ENCODE peak calls at places on chromosome 6, in six cellular contexts. H, L, W, Z, V and R are unnamed samples.

GRCh38 chr6:113450061-113450465 is 407.1 kb upstream of the MARCKS start:
- DNase-seq in H (no peak), L (no peak), W (no peak), Z (no peak), V (no peak), R (no peak)

GRCh38 chr6:1118287-1118647 is 193.6 kb upstream of the FOXQ1 start:
- DNase-seq in H (no peak), L (no peak), W (no peak), Z (no peak), V (no peak), R (no peak)

GRCh38 chr6:36975231-36976004 is 10.6 kb downstream of the MTCH1 start:
- DNase-seq in H (no peak), L (no peak), W (no peak), Z (no peak), V (no peak), R (no peak)

GRCh38 chr6:104711371-104711770 is 148.3 kb downstream of the HACE1 start:
- DNase-seq in H (no peak), L (no peak), W (no peak), Z (no peak), V (peak), R (no peak)

GRCh38 chr6:110875548-110876169 is 1.1 kb downstream of the AMD1 start:
- DNase-seq in H (peak), L (peak), W (no peak), Z (no peak), V (peak), R (no peak)

GRCh38 chr6:16511048-16511660 is 250.1 kb downstream of the ATXN1 start:
- DNase-seq in H (peak), L (no peak), W (no peak), Z (no peak), V (peak), R (peak)

GRCh38 chr6:107600936-107601335 is 111.0 kb downstream of the SOBP start:
- DNase-seq in H (peak), L (no peak), W (no peak), Z (peak), V (peak), R (peak)

GRCh38 chr6:129889580-129889979 is 28.5 kb upstream of the TMEM244 start:
- DNase-seq in H (no peak), L (no peak), W (peak), Z (peak), V (peak), R (peak)

GRCh38 chr6:95847061-95847460 is 168.7 kb upstream of the FUT9 start:
- DNase-seq in H (peak), L (no peak), W (no peak), Z (no peak), V (no peak), R (no peak)

GRCh38 chr6:37705239-37706051 is 7.8 kb upstream of the MDGA1 start:
- DNase-seq in H (peak), L (peak), W (no peak), Z (no peak), V (peak), R (peak)

GRCh38 chr6:25404693-25405169 is 125.6 kb downstream of the CARMIL1 start:
- DNase-seq in H (no peak), L (no peak), W (no peak), Z (no peak), V (no peak), R (no peak)

GRCh38 chr6:47034919-47035318 is 7.2 kb downstream of the ADGRF1 start:
- DNase-seq in H (peak), L (no peak), W (peak), Z (peak), V (peak), R (peak)

GRCh38 chr6:168607272-168608112 is 166.5 kb downstream of the SMOC2 start:
- DNase-seq in H (no peak), L (no peak), W (no peak), Z (no peak), V (no peak), R (peak)

GRCh38 chr6:27468334-27468733 is 4.6 kb downstream of the ZNF184 start:
- DNase-seq in H (no peak), L (no peak), W (no peak), Z (peak), V (peak), R (no peak)

GRCh38 chr6:40997256-40997957 is 41.6 kb downstream of the UNC5CL start:
- DNase-seq in H (peak), L (no peak), W (peak), Z (peak), V (peak), R (peak)

GRCh38 chr6:97925504-97925903 is 642.5 kb upstream of the MMS22L start:
- DNase-seq in H (peak), L (no peak), W (no peak), Z (no peak), V (no peak), R (no peak)

GRCh38 chr6:95693108-95693507 is 115.8 kb downstream of the MANEA start:
- DNase-seq in H (peak), L (no peak), W (no peak), Z (no peak), V (no peak), R (no peak)

GRCh38 chr6:91505199-91505598 is 918.3 kb upstream of the MAP3K7 start:
- DNase-seq in H (no peak), L (no peak), W (no peak), Z (no peak), V (no peak), R (no peak)

GRCh38 chr6:145904391-145904790 is 59.8 kb downstream of the SHPRH start:
- DNase-seq in H (no peak), L (no peak), W (no peak), Z (no peak), V (no peak), R (no peak)

GRCh38 chr6:3561745-3562144 is 104.9 kb upstream of the SLC22A23 start:
- DNase-seq in H (peak), L (no peak), W (no peak), Z (no peak), V (peak), R (no peak)

GRCh38 chr6:107192739-107193296 is 77.5 kb upstream of the BEND3 start:
- DNase-seq in H (no peak), L (no peak), W (no peak), Z (no peak), V (no peak), R (no peak)

GRCh38 chr6:582370-582769 is 74.5 kb downstream of the HUS1B start:
- DNase-seq in H (peak), L (no peak), W (no peak), Z (no peak), V (peak), R (no peak)